ENCODE peak calls at places on chromosomes 1 and 21, in five cellular contexts. M is neuronal stem cell; J is GM23338; Z is naive thymus-derived CD4-positive, alpha-beta T cell; K is lower lobe of right lung. H is an unnamed sample. For H3K4me1, the result is how much of the 10 kb centered on the place peaks cover.

GRCh38 chr1:178966312-178966711 is 59.4 kb upstream of the FAM20B start:
- DNase-seq in Z (no peak), J (no peak), K (no peak), M (no peak), H (no peak)

GRCh38 chr1:214660900-214661299 is 57.9 kb downstream of the CENPF start:
- DNase-seq in M (no peak), K (no peak), Z (no peak), J (peak), H (peak)

GRCh38 chr21:45073301-45074047 is 906 bp upstream of the ADARB1 start:
- DNase-seq in J (peak), Z (no peak), M (no peak), K (no peak), H (peak)

GRCh38 chr1:211579434-211580302 is 707 bp upstream of the SLC30A1 start:
- DNase-seq in M (no peak), K (peak), Z (no peak), J (peak), H (peak)

GRCh38 chr1:66240491-66241484 is 293.2 kb upstream of the SGIP1 start:
- DNase-seq in M (no peak), Z (no peak), K (no peak), J (no peak), H (no peak)

GRCh38 chr1:232554431-232554830 is 75.5 kb downstream of the SIPA1L2 start:
- DNase-seq in K (no peak), J (no peak), Z (no peak), M (no peak), H (no peak)

GRCh38 chr1:6577831-6578525 is 1.8 kb upstream of the ZBTB48 start:
- DNase-seq in Z (no peak), K (no peak), J (no peak), M (no peak), H (no peak)

GRCh38 chr1:243642936-243643335 is 207.1 kb downstream of the AKT3 start:
- DNase-seq in K (no peak), J (peak), M (no peak), Z (no peak), H (no peak)

GRCh38 chr21:20617130-20617529 is 381.1 kb upstream of the NCAM2 start:
- DNase-seq in K (no peak), Z (no peak), J (peak), M (peak), H (no peak)

GRCh38 chr1:218496561-218496960 is 151.4 kb downstream of the TGFB2 start:
- DNase-seq in K (no peak), J (no peak), Z (no peak), M (no peak), H (no peak)

GRCh38 chr1:161139765-161140164 is 7.3 kb upstream of the DEDD start:
- DNase-seq in M (no peak), J (peak), Z (no peak), K (no peak), H (no peak)

GRCh38 chr1:17486242-17486641 is 46.8 kb upstream of the RCC2 start:
- DNase-seq in Z (no peak), J (peak), M (no peak), K (no peak), H (no peak)

GRCh38 chr1:183472488-183473285 is at the start of gene SMG7:
- DNase-seq in J (peak), K (peak), M (no peak), Z (no peak), H (peak)

GRCh38 chr21:41612674-41613250 is 104.8 kb upstream of the TMPRSS2 start:
- DNase-seq in J (peak), M (peak), K (peak), Z (no peak), H (peak)

GRCh38 chr1:4655674-4656532 is 1.5 kb downstream of the AJAP1 start:
- DNase-seq in Z (no peak), J (no peak), M (peak), K (no peak), H (peak)

GRCh38 chr21:26659757-26660156 is 86.7 kb upstream of the CYYR1 start:
- DNase-seq in Z (no peak), K (no peak), M (no peak), J (no peak), H (no peak)

GRCh38 chr1:66182551-66183178 is 351.3 kb upstream of the SGIP1 start:
- DNase-seq in M (no peak), J (no peak), Z (peak), K (no peak), H (no peak)

GRCh38 chr1:156214024-156214748 is 1.4 kb downstream of the PMF1 start:
- DNase-seq in K (no peak), J (no peak), M (no peak), Z (no peak), H (no peak)

GRCh38 chr21:44883250-44883649 is 9.8 kb upstream of the PTTG1IP start:
- DNase-seq in Z (no peak), K (no peak), M (no peak), J (no peak), H (no peak)

GRCh38 chr1:232416026-232416568 is 213.8 kb downstream of the SIPA1L2 start:
- DNase-seq in K (no peak), Z (no peak), J (no peak), M (no peak), H (no peak)

GRCh38 chr1:230877139-230877923 is 9.0 kb upstream of the C1orf198 start:
- DNase-seq in K (no peak), M (no peak), J (no peak), Z (no peak), H (no peak)

GRCh38 chr1:215052656-215053055 is 29.9 kb upstream of the KCNK2 start:
- DNase-seq in K (no peak), M (no peak), J (no peak), Z (no peak), H (no peak)

GRCh38 chr21:26449161-26449560 is 123.9 kb downstream of the CYYR1 start:
- DNase-seq in K (no peak), M (no peak), J (no peak), Z (no peak), H (no peak)

GRCh38 chr1:50333595-50333974 is 89.7 kb downstream of the DMRTA2 start:
- DNase-seq in Z (peak), K (peak), M (peak), J (peak), H (peak)

GRCh38 chr1:150386546-150387080 is 22.7 kb downstream of the RPRD2 start:
- DNase-seq in Z (no peak), M (no peak), J (no peak), K (no peak), H (no peak)

GRCh38 chr1:150385537-150386445 is 21.8 kb downstream of the RPRD2 start:
- DNase-seq in K (no peak), Z (no peak), J (no peak), M (no peak), H (no peak)

GRCh38 chr1:150387200-150387599 is 23.3 kb downstream of the RPRD2 start:
- DNase-seq in M (no peak), J (no peak), K (no peak), Z (no peak), H (no peak)

GRCh38 chr1:150389650-150390049 is 25.7 kb downstream of the RPRD2 start:
- DNase-seq in Z (no peak), J (no peak), K (no peak), M (no peak), H (no peak)

DNA sequence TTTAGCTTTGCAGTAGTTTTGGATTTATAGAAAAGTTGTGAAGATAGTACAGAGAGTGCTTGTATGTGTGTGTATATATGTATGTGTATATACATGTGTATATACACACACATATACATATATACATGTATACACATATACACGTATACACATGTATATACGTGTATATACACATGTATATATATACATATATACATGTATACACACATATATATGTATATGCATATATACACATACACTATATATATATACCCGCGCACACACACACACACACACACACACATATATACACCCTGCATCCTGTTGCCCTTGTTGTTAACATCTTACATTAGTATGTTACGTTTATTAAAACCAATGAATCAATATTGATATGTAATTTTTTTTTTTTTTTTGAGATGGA is 24.3 kb downstream of the RPRD2 start:
- DNase-seq in M (no peak), K (no peak), Z (no peak), J (no peak), H (no peak)
- H3K4me1 ChIP-seq in M (under half), K (under half), Z (under half), J (under half), H (under half)

GRCh38 chr1:80498673-80499072 is 1302.1 kb upstream of the ADGRL2 start:
- DNase-seq in J (no peak), K (no peak), Z (no peak), M (no peak), H (no peak)
- H3K4me3 ChIP-seq in J (no peak), K (no peak), Z (no peak), M (no peak), H (no peak)

GRCh38 chr1:112538883-112539282 is 30.1 kb downstream of the WNT2B start:
- DNase-seq in Z (no peak), M (no peak), J (no peak), K (no peak), H (no peak)
- H3K4me1 ChIP-seq in Z (under half), M (under half), J (under half), K (under half), H (under half)

GRCh38 chr1:205883792-205884191 is 33.9 kb upstream of the PM20D1 start:
- DNase-seq in M (no peak), Z (no peak), J (no peak), K (no peak), H (no peak)
- H3K4me3 ChIP-seq in M (no peak), Z (no peak), J (no peak), K (no peak), H (no peak)

DNA sequence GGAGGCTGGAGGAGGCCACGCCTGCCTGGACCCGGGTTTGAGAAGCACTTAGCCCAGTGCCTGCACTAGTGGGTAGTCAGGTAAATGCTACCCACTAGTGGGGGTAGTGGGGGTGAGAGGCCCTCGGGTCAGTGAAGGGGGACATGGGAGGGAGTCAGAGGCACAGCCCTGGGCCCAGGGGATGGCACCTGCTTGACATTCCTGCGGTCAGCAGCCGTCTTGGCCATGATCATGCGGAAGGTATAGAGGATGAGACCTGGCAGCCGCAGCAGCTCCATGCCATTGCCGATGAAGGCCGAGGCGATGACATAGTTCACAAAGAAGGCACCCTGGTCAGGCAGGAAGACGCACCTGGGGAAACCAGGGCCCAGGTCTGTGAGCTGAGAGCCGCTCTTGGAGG is 28.7 kb downstream of the TMEM63A start:
- DNase-seq in K (peak), M (no peak), Z (no peak), J (no peak), H (no peak)
- H3K4me1 ChIP-seq in K (under half), M (under half), Z (under half), J (under half), H (under half)

GRCh38 chr1:18895317-18895716 is 7.0 kb downstream of the ALDH4A1 start:
- DNase-seq in K (no peak), J (no peak), M (no peak), Z (no peak), H (no peak)
- H3K4me3 ChIP-seq in K (no peak), J (no peak), M (no peak), Z (no peak), H (no peak)